ENCODE peak calls at places on chromosomes 7 and 10, in four cellular contexts. L is keratinocyte, W is fibroblast of lung, F is mammary epithelial cell. T is an unnamed sample.

GRCh38 chr10:126434235-126434634 is 46.0 kb upstream of the ADAM12 start:
- DNase-seq in L (no peak), F (no peak), W (no peak), T (no peak)

GRCh38 chr10:46787321-46787615 is 124.0 kb upstream of the PTPN20 start:
- DNase-seq in L (no peak), F (peak; percentile 42), W (peak; percentile 73), T (no peak)

GRCh38 chr7:143891457-143891856 is 10.5 kb downstream of the TCAF1 start:
- DNase-seq in W (no peak), F (no peak), L (no peak), T (no peak)

GRCh38 chr10:125060486-125060850 is 99.9 kb downstream of the CTBP2 start:
- DNase-seq in W (no peak), F (peak; percentile 56), L (no peak), T (no peak)

GRCh38 chr7:117619690-117620089 is 139.9 kb downstream of the CFTR start:
- DNase-seq in W (no peak), F (no peak), L (no peak), T (no peak)

GRCh38 chr10:785539-786214 is 96.2 kb upstream of the DIP2C start:
- DNase-seq in W (no peak), L (no peak), F (no peak), T (no peak)

GRCh38 chr7:117683736-117684135 is 189.5 kb downstream of the CTTNBP2 start:
- DNase-seq in F (no peak), L (no peak), W (no peak), T (no peak)

GRCh38 chr10:66833023-66833422 is 92.8 kb upstream of the LRRTM3 start:
- DNase-seq in F (no peak), L (no peak), W (no peak), T (no peak)

GRCh38 chr10:49023752-49024151 is 84.1 kb upstream of the LRRC18 start:
- DNase-seq in L (no peak), W (peak; percentile 28), F (no peak), T (no peak)

GRCh38 chr7:23546897-23547572 is 15.3 kb upstream of the TRA2A start:
- DNase-seq in L (peak; percentile 78), W (peak; percentile 94), F (peak; percentile 79), T (peak; percentile 85)

GRCh38 chr7:129951076-129952011 is 1.4 kb downstream of the UBE2H start:
- DNase-seq in L (no peak), W (no peak), F (peak; percentile 33), T (no peak)

GRCh38 chr10:1331560-1331959 is 275.4 kb downstream of the WDR37 start:
- DNase-seq in W (no peak), F (no peak), L (no peak), T (no peak)

GRCh38 chr10:68876246-68876918 is 24.7 kb upstream of the DDX50 start:
- DNase-seq in L (no peak), W (peak; percentile 54), F (no peak), T (no peak)

GRCh38 chr7:100080895-100081534 is 508 bp downstream of the ZNF3 start:
- DNase-seq in L (no peak), F (no peak), W (peak; percentile 9), T (no peak)

GRCh38 chr7:82442492-82443043 is 1.0 kb downstream of the CACNA2D1 start:
- DNase-seq in W (peak; percentile 31), F (peak; percentile 67), L (no peak), T (no peak)

GRCh38 chr10:128709975-128710794 is 584.0 kb upstream of the MKI67 start:
- DNase-seq in W (no peak), L (no peak), F (no peak), T (no peak)

GRCh38 chr7:104985259-104985617 is 28.8 kb upstream of the KMT2E start:
- DNase-seq in L (no peak), F (no peak), W (no peak), T (no peak)

GRCh38 chr10:48811917-48812316 is 127.2 kb downstream of the WDFY4 start:
- DNase-seq in W (no peak), L (no peak), F (no peak), T (no peak)

GRCh38 chr10:78685466-78686163 is 383.2 kb upstream of the ZMIZ1 start:
- DNase-seq in W (no peak), L (no peak), F (no peak), T (no peak)

GRCh38 chr10:132691711-132692153 is 94.2 kb downstream of the NKX6-2 start:
- DNase-seq in W (no peak), L (no peak), F (no peak), T (no peak)

GRCh38 chr10:18822156-18822555 is 162.9 kb downstream of the ARL5B start:
- DNase-seq in F (no peak), W (peak; percentile 54), L (no peak), T (no peak)

GRCh38 chr10:125343118-125343752 is 182.9 kb upstream of the CTBP2 start:
- DNase-seq in W (peak; percentile 38), L (no peak), F (peak; percentile 9), T (no peak)

GRCh38 chr7:1593091-1593866 is 23.4 kb upstream of the PSMG3 start:
- DNase-seq in F (no peak), L (no peak), W (no peak), T (no peak)

DNA sequence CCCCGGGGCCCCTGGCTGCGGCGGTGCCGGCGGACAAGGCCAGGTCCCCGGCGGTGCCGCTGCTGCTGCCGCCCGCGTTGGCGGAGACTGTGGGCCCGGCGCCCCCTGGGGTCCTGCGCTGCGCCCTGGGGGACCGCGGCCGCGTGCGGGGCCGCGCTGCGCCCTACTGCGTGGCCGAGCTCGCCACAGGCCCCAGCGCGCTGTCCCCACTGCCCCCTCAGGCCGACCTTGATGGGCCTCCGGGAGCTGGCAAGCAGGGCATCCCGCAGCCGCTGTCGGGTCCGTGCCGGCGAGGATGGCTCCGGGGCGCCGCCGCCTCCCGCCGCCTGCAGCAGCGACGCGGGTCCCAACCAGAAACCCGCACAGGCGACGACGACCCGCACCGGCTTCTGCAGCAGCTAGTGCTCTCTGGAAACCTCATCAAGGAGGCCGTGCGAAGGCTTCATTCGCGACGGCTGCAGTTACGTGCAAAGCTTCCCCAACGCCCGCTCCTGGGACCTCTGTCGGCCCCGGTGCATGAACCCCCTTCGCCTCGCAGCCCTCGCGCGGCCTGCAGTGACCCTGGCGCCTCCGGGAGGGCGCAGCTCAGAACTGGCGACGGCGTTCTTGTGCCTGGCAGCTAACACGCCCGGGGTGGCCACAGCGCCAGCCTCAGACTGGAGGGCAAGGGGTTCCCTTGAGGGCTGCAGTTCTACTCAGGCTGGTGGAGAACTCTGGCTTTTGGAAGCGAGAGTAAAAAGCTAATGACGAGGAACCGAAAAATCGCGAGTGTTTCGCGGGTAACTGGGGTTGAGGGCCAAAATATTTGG is 804 bp downstream of the FRAT1 start:
- DNase-seq in F (peak; percentile 18), L (no peak), W (no peak), T (no peak)
- TF ChIP-seq EZH2 in F (no peak), L (peak; percentile 43), W (no peak), T (no peak)

GRCh38 chr7:148505955-148506354 is 84.6 kb upstream of the C7orf33 start:
- DNase-seq in F (no peak), W (no peak), L (no peak), T (no peak)
- H3K27me3 ChIP-seq in F (peaks cover 2% of the 10 kb centered on the region), W (peaks cover 4% of the 10 kb centered on the region), L (peaks cover 12% of the 10 kb centered on the region), T (peaks cover 65% of the 10 kb centered on the region)

GRCh38 chr10:42648512-42648911 is 10.1 kb upstream of the ZNF33B start:
- DNase-seq in W (no peak), L (no peak), F (no peak), T (no peak)
- TF ChIP-seq EZH2 in W (no peak), L (no peak), F (no peak), T (no peak)

GRCh38 chr7:155450558-155450827 is 7.4 kb upstream of the EN2 start:
- DNase-seq in L (no peak), W (no peak), F (no peak), T (no peak)
- H3K27me3 ChIP-seq in L (peaks cover 82% of the 10 kb centered on the region), W (peaks cover 65% of the 10 kb centered on the region), F (peaks cover 73% of the 10 kb centered on the region), T (peaks cover 94% of the 10 kb centered on the region)

GRCh38 chr10:110701618-110701971 is 57.5 kb downstream of the RBM20 start:
- DNase-seq in L (no peak), F (no peak), W (no peak), T (no peak)
- TF ChIP-seq EZH2 in L (no peak), F (no peak), W (no peak), T (no peak)

DNA sequence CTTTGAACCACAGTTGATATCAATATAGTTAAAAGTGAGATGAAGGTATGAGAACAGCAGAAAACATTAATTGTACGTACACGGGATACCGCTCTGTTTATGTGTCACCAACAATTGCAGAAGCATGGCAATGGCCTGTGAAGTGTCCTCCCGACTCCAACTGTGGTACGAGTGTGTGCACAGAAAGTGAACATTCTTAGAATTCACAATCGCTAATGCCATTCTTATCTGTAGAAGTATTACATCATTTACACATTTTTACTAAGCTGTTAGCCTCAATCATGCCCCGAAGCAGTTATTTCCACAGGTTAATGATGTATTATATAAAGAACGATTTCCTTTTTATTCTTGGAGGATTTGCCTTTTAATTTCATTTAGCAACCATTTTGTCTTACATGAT is 103.4 kb downstream of the EVX1 start:
- DNase-seq in L (no peak), F (no peak), W (no peak), T (no peak)
- H3K27me3 ChIP-seq in L (peaks cover 4% of the 10 kb centered on the region), F (no peaks in the 10 kb centered on the region), W (peaks cover 2% of the 10 kb centered on the region), T (no peaks in the 10 kb centered on the region)

DNA sequence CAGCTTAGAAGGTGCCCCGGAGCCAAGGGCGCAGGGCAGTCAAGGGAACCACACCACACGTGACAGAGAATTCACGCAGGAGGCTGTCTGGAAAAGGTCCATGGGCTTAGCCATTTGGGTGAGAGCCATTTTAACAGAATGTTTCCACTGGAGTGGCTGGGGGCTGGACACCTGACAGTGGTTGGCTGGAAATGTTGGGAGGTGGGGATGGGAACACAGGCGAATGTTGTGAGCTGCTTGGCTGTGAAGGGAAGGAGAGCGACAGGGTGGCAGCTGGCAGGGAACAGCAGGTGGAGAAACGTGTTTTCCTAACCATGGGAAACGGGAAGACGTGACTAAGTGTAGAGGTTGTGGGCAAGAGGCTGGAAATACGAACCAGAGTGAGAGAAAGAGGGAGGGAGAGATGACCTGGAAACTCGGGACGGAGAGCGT is 100.5 kb upstream of the ZNF32 start:
- DNase-seq in W (no peak), L (no peak), F (no peak), T (no peak)
- TF ChIP-seq EZH2 in W (no peak), L (no peak), F (no peak), T (no peak)

DNA sequence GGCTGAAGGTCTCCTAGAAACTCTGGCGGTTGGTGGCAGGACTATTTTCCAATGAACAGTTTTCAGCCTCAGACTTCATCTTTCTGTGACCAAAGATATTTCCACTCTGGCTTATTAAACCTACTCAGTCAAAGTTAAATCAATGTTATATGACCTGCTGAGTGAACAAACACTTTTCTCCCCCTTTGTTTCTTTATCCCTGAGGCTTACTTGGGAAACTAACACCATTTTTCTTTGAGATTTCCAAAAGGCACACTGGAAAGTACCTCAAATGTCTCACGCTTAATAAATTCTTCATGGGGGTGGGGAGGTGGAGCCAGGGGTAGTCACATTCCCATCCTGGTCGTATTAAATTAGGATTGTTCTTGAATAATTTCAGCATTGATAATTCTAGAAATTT is 1.8 kb downstream of the TMEM26 start:
- DNase-seq in W (no peak), L (no peak), F (no peak), T (no peak)
- H3K27me3 ChIP-seq in W (no peaks in the 10 kb centered on the region), L (peaks cover 21% of the 10 kb centered on the region), F (peaks cover 16% of the 10 kb centered on the region), T (no peaks in the 10 kb centered on the region)

GRCh38 chr10:101223274-101224059 is 5.8 kb downstream of the LBX1 start:
- DNase-seq in L (no peak), F (no peak), W (no peak), T (no peak)

GRCh38 chr10:101222683-101223273 is 6.5 kb downstream of the LBX1 start:
- DNase-seq in W (no peak), L (no peak), F (no peak), T (no peak)

GRCh38 chr10:101224060-101224909 is 5.0 kb downstream of the LBX1 start:
- DNase-seq in F (no peak), L (no peak), W (no peak), T (no peak)

GRCh38 chr10:101221479-101222246 is 7.6 kb downstream of the LBX1 start:
- DNase-seq in W (no peak), F (peak; percentile 87), L (peak; percentile 63), T (no peak)

GRCh38 chr10:101222247-101222531 is 7.1 kb downstream of the LBX1 start:
- DNase-seq in L (no peak), F (no peak), W (no peak), T (no peak)
- TF ChIP-seq EZH2 in L (no peak), F (no peak), W (no peak), T (no peak)